ENCODE peak calls at places on chromosomes 5 and 9, in four cellular contexts. I, Z, C and A are unnamed samples.

GRCh38 chr5:121108725-121109124 is 644.6 kb downstream of the PRR16 start:
- DNase-seq in C (no peak), Z (no peak), I (no peak), A (no peak)

GRCh38 chr5:123264399-123264798 is 158.8 kb downstream of the CEP120 start:
- DNase-seq in Z (peak; percentile 51), C (no peak), I (no peak), A (no peak)

GRCh38 chr5:124825250-124825982 is 79.0 kb upstream of the ZNF608 start:
- DNase-seq in Z (peak; percentile 88), C (no peak), I (no peak), A (no peak)

GRCh38 chr9:78215706-78216105 is 20.2 kb upstream of the CEP78 start:
- DNase-seq in C (no peak), Z (no peak), I (no peak), A (peak; percentile 52)

GRCh38 chr5:10831416-10831815 is 70.4 kb upstream of the DAP start:
- DNase-seq in C (no peak), Z (no peak), I (no peak), A (peak; percentile 91)

GRCh38 chr9:115847245-115847644 is 306.3 kb upstream of the PAPPA start:
- DNase-seq in Z (no peak), C (no peak), I (no peak), A (peak; percentile 65)

GRCh38 chr5:151684690-151685361 is 1.9 kb downstream of the SPARC start:
- DNase-seq in I (no peak), C (peak; percentile 84), Z (peak; percentile 15), A (peak; percentile 97)

GRCh38 chr5:23013395-23013994 is 160.4 kb upstream of the CDH12 start:
- DNase-seq in Z (no peak), C (no peak), I (no peak), A (no peak)

GRCh38 chr5:169161022-169161680 is 139.8 kb downstream of the SLIT3 start:
- DNase-seq in Z (no peak), C (peak; percentile 88), I (no peak), A (peak; percentile 98)

GRCh38 chr9:94860678-94861588 is 134.4 kb downstream of the AOPEP start:
- DNase-seq in C (no peak), Z (no peak), I (no peak), A (no peak)

GRCh38 chr9:3528466-3528865 is 2.7 kb upstream of the RFX3 start:
- DNase-seq in Z (no peak), I (no peak), C (no peak), A (no peak)

GRCh38 chr9:80435591-80435990 is 863.8 kb downstream of the TLE4 start:
- DNase-seq in C (no peak), Z (no peak), I (no peak), A (no peak)

GRCh38 chr5:59769832-59770231 is 123.7 kb downstream of the PDE4D start:
- DNase-seq in I (no peak), Z (no peak), C (no peak), A (no peak)

GRCh38 chr9:136190656-136191548 is 14.0 kb downstream of the LHX3 start:
- DNase-seq in Z (no peak), C (no peak), I (no peak), A (no peak)

GRCh38 chr9:17222932-17223331 is 88.1 kb downstream of the CNTLN start:
- DNase-seq in Z (no peak), C (no peak), I (no peak), A (no peak)

GRCh38 chr9:86176468-86176867 is 77.1 kb upstream of the GOLM1 start:
- DNase-seq in Z (no peak), I (no peak), C (no peak), A (no peak)

GRCh38 chr5:123119334-123119986 is 30.4 kb downstream of the PRDM6 start:
- DNase-seq in Z (peak; percentile 33), I (no peak), C (no peak), A (peak; percentile 75)

GRCh38 chr9:1018121-1018520 is 32.0 kb upstream of the DMRT2 start:
- DNase-seq in I (no peak), C (no peak), Z (peak; percentile 19), A (peak; percentile 14)

GRCh38 chr9:35972093-35972492 is 14.1 kb upstream of the OR2S2 start:
- DNase-seq in C (no peak), I (no peak), Z (no peak), A (no peak)

GRCh38 chr5:128630078-128630575 is 92.1 kb upstream of the FBN2 start:
- DNase-seq in C (no peak), I (no peak), Z (no peak), A (no peak)

GRCh38 chr5:118611332-118611945 is 376.9 kb downstream of the DTWD2 start:
- DNase-seq in Z (peak; percentile 59), I (no peak), C (no peak), A (peak; percentile 37)

GRCh38 chr5:68680376-68680775 is 413.4 kb upstream of the SLC30A5 start:
- DNase-seq in Z (no peak), I (peak; percentile 52), C (no peak), A (peak; percentile 86)

GRCh38 chr5:43065384-43066230 is 25.5 kb upstream of the ANXA2R start:
- DNase-seq in C (peak; percentile 79), I (peak; percentile 87), Z (peak; percentile 36), A (peak; percentile 76)

GRCh38 chr5:2093859-2094615 is 211.3 kb upstream of the IRX4 start:
- DNase-seq in C (peak; percentile 73), I (peak; percentile 61), Z (no peak), A (peak; percentile 1)

GRCh38 chr5:88188458-88189132 is 80.0 kb downstream of the TMEM161B start:
- DNase-seq in C (no peak), I (no peak), Z (no peak), A (no peak)

GRCh38 chr9:81693639-81694378 is 4.5 kb upstream of the TLE1 start:
- DNase-seq in Z (no peak), C (no peak), I (no peak), A (peak; percentile 57)